ENCODE peak calls at places on chromosomes 6 and 20, in seven cellular contexts. Z, D, T, K, C, Y and R are unnamed samples.

GRCh38 chr20:10848810-10849370 is 175.1 kb upstream of the JAG1 start:
- DNase-seq in Y (no peak), Z (peak; percentile 22), C (peak; percentile 53), D (peak; percentile 19), K (no peak), T (no peak), R (peak; percentile 55)

GRCh38 chr20:43736588-43737091 is 9.8 kb upstream of the GTSF1L start:
- DNase-seq in T (no peak), Y (peak; percentile 62), Z (no peak), K (no peak), D (no peak), C (no peak), R (no peak)

GRCh38 chr6:30570760-30571084 is 520 bp upstream of the ABCF1 start:
- DNase-seq in Y (no peak), D (no peak), Z (no peak), K (no peak), C (no peak), T (no peak), R (no peak)

GRCh38 chr6:143594647-143595046 is 83.1 kb upstream of the PHACTR2 start:
- DNase-seq in D (no peak), T (no peak), C (no peak), Z (no peak), K (peak; percentile 87), Y (no peak), R (no peak)

GRCh38 chr6:34793877-34794276 is 2.0 kb downstream of the BLTP3A start:
- DNase-seq in Z (no peak), C (no peak), T (no peak), D (no peak), Y (no peak), K (no peak), R (no peak)

GRCh38 chr20:63027425-63028389 is 20.9 kb upstream of the BHLHE23 start:
- DNase-seq in Y (no peak), C (no peak), T (no peak), K (no peak), D (no peak), Z (no peak), R (peak; percentile 36)

GRCh38 chr20:49219924-49220831 is 962 bp downstream of the DDX27 start:
- DNase-seq in Y (no peak), C (no peak), T (no peak), K (no peak), D (no peak), Z (no peak), R (no peak)

GRCh38 chr6:130708338-130708737 is 118.9 kb upstream of the SMLR1 start:
- DNase-seq in T (no peak), Z (no peak), D (no peak), Y (no peak), C (no peak), K (no peak), R (no peak)

GRCh38 chr6:137775720-137776119 is 91.3 kb upstream of the TNFAIP3 start:
- DNase-seq in K (no peak), Z (peak; percentile 36), D (no peak), T (no peak), C (no peak), Y (no peak), R (no peak)

GRCh38 chr20:40414843-40415615 is 274.0 kb downstream of the MAFB start:
- DNase-seq in Y (no peak), Z (no peak), T (peak; percentile 36), K (no peak), C (no peak), D (no peak), R (no peak)

GRCh38 chr6:49001856-49002255 is 461.2 kb downstream of the MMUT start:
- DNase-seq in T (no peak), Z (no peak), D (no peak), C (no peak), K (peak; percentile 29), Y (no peak), R (no peak)

GRCh38 chr6:143027058-143027457 is 33.6 kb upstream of the AIG1 start:
- DNase-seq in K (peak; percentile 64), Y (no peak), C (no peak), Z (peak; percentile 36), D (peak; percentile 28), T (peak; percentile 60), R (no peak)

GRCh38 chr6:156256161-156256560 is 521.0 kb upstream of the ARID1B start:
- DNase-seq in D (no peak), K (no peak), T (no peak), C (no peak), Z (no peak), Y (no peak), R (no peak)

GRCh38 chr6:136956590-136957573 is 34.8 kb downstream of the SLC35D3 start:
- DNase-seq in K (no peak), D (no peak), T (no peak), Y (no peak), C (no peak), Z (no peak), R (no peak)

GRCh38 chr6:128491041-128491642 is 29.3 kb downstream of the PTPRK start:
- DNase-seq in C (no peak), K (no peak), Y (no peak), D (no peak), Z (no peak), T (no peak), R (no peak)

GRCh38 chr20:63969851-63970713 is at the start of gene ZNF512B:
- DNase-seq in Z (peak; percentile 80), C (no peak), Y (peak; percentile 80), K (peak; percentile 76), T (peak; percentile 73), D (no peak), R (no peak)

GRCh38 chr6:25916330-25916729 is 14.2 kb downstream of the SLC17A2 start:
- DNase-seq in Z (no peak), D (no peak), K (no peak), C (no peak), T (no peak), Y (no peak), R (no peak)

GRCh38 chr20:444862-445426 is 17.4 kb downstream of the TBC1D20 start:
- DNase-seq in Z (no peak), D (no peak), K (no peak), Y (no peak), C (no peak), T (no peak), R (no peak)

GRCh38 chr6:162389353-162390085 is 338.0 kb downstream of the PRKN start:
- DNase-seq in Z (no peak), K (no peak), C (no peak), T (no peak), Y (no peak), D (no peak), R (no peak)

GRCh38 chr6:99349620-99350141 is at the start of gene FAXC:
- DNase-seq in K (peak; percentile 66), Z (peak; percentile 29), C (no peak), T (peak; percentile 70), Y (no peak), D (no peak), R (no peak)
- TF ChIP-seq POLR2A in K (no peak), Z (no peak), C (no peak), T (no peak), Y (no peak), D (no peak), R (no peak)

DNA sequence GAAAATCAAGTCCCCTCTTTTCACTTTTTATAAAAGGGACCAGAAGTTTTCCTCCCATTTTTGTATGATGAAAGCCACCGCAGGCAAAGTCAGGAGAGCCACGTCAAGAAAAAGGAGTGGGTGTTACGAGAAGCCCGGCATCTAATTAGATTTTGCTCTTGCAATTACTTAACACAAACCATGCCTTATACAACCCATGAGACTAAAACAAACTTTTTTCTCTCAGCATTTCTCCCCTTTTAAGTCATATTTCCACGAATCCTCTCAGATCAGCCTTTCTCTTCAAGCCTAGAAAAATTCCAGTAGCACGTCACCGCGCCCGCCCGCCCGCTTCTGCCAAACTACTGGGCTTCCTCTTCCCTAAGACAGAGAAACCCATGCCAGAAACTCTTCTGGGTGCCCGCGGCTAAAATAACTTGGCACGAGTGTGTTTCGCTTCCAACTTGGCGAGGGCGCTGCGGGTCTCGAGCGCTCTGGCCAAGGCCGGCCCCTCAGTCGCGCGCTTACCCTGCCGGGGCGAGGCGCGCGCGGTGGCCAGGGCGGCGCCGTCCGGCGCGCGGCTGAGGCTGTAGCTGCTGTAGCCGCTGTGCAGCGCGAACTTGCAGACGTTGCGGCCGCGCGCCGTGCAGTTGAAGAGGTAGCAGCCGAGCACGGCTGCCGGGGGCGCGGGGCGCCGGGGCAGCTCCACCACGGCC is 1.1 kb downstream of the LRP11 start:
- DNase-seq in C (peak; percentile 67), Z (peak; percentile 79), K (peak; percentile 93), D (peak; percentile 40), Y (peak; percentile 31), T (peak; percentile 79), R (peak; percentile 43)
- TF ChIP-seq POLR2A in C (no peak), Z (no peak), K (no peak), D (no peak), Y (no peak), T (no peak), R (no peak)

DNA sequence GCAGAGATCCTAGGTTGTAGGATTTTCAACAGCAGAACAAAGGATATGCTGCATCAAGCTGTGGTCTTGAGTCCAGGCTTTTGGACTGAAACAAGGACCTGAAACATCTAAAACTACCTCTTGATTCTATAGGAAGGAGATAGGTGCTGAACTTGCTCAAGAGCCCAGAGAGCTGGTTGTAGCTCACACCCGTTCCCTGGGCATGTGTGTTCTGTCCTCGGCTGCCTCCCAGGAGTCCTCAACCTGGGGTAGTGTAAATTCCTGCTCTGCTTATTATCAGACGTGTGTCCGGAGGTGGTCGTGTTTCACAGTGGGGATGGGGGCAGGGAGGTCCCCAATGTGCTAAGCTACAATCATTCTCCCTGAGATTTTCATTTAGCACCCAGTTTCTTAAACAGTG is 4.8 kb downstream of the NOP56 start:
- DNase-seq in Z (no peak), Y (no peak), T (no peak), C (no peak), K (no peak), D (no peak), R (no peak)
- TF ChIP-seq POLR2A in Z (no peak), Y (no peak), T (no peak), C (no peak), K (no peak), D (no peak), R (no peak)

GRCh38 chr20:50415516-50416268 is 94.5 kb upstream of the PTPN1 start:
- DNase-seq in D (peak; percentile 99), Z (peak; percentile 98), C (peak; percentile 95), K (peak; percentile 100), T (peak; percentile 100), Y (no peak), R (peak; percentile 97)
- TF ChIP-seq POLR2A in D (peak; percentile 80), Z (no peak), C (no peak), K (no peak), T (peak; percentile 54), Y (no peak), R (peak; percentile 87)

DNA sequence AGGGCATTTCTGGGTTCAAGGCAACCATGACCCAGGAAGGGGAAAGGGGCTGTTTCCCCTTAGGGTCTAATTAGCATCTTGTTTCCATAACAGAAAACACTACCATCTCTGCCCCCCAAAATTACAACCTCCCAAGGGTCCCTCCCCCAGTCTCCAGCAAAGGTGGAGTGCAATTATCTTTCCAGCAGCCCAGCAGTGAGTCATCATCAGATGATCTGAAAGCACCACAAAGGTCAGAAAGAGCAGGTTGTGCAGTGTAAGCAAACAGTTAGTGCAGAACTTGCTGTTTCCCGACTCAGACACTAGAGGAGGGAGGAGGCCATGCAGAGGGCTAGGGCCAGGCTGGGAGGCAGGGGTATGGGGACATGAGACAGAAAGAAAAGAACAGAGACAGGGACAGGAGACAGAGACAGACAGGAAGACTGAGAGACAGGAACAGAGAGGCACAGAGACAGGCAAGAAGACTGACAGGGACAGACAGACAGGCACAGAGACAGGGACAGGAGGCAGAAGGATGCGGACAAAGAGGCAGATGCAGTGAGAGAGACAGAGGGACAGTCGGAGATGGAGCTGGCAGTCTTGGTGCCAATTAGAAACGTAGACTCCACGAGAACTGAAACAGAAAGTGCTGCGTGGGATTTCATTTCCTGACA is 62.5 kb downstream of the PYGB start:
- DNase-seq in Y (peak; percentile 65), K (peak; percentile 79), T (peak; percentile 58), C (peak; percentile 74), D (peak; percentile 81), Z (peak; percentile 48), R (peak; percentile 85)
- TF ChIP-seq POLR2A in Y (no peak), K (no peak), T (no peak), C (no peak), D (no peak), Z (no peak), R (peak; percentile 50)